ENCODE peak calls at places on chromosomes 1 and 21, in four cellular contexts. One of them, this sample, is unnamed.

GRCh38 chr1:154971341-154971998 is 923 bp upstream of the SHC1 start:
- DNase-seq in HCT116: no peak
- DNase-seq in K562: no peak
- DNase-seq in H1: no peak
- DNase-seq in this sample: no peak

GRCh38 chr1:91699339-91699970 is 186.5 kb downstream of the TGFBR3 start:
- DNase-seq in HCT116: no peak
- DNase-seq in K562: no peak
- DNase-seq in H1: no peak
- DNase-seq in this sample: no peak

GRCh38 chr21:36909423-36909822 is 57.0 kb downstream of the HLCS start:
- DNase-seq in HCT116: no peak
- DNase-seq in K562: no peak
- DNase-seq in H1: no peak
- DNase-seq in this sample: no peak

GRCh38 chr21:39136711-39137110 is 46.5 kb downstream of the PSMG1 start:
- DNase-seq in HCT116: no peak
- DNase-seq in K562: no peak
- DNase-seq in H1: no peak
- DNase-seq in this sample: no peak

GRCh38 chr1:50369830-50370229 is 53.4 kb downstream of the DMRTA2 start:
- DNase-seq in HCT116: no peak
- DNase-seq in K562: no peak
- DNase-seq in H1: no peak
- DNase-seq in this sample: no peak

GRCh38 chr21:45057886-45058285 is 16.5 kb upstream of the ADARB1 start:
- DNase-seq in HCT116: no peak
- DNase-seq in K562: no peak
- DNase-seq in H1: no peak
- DNase-seq in this sample: no peak

GRCh38 chr1:153260980-153261792 is 1.7 kb downstream of the LORICRIN start:
- DNase-seq in HCT116: no peak
- DNase-seq in K562: peak; percentile 13
- DNase-seq in H1: peak; percentile 74
- DNase-seq in this sample: no peak

GRCh38 chr1:19798486-19799232 is 1.1 kb downstream of the TMCO4 start:
- DNase-seq in HCT116: no peak
- DNase-seq in K562: no peak
- DNase-seq in H1: no peak
- DNase-seq in this sample: no peak

GRCh38 chr1:33255347-33256311 is 663 bp upstream of the ZNF362 start:
- DNase-seq in HCT116: peak; percentile 83
- DNase-seq in K562: no peak
- DNase-seq in H1: peak; percentile 82
- DNase-seq in this sample: peak; percentile 23

GRCh38 chr1:218259800-218260199 is 25.3 kb upstream of the RRP15 start:
- DNase-seq in HCT116: peak; percentile 7
- DNase-seq in K562: peak; percentile 33
- DNase-seq in H1: no peak
- DNase-seq in this sample: no peak
- TF ChIP-seq MAX in HCT116: no peak
- TF ChIP-seq MAX in K562: no peak
- TF ChIP-seq MAX in H1: no peak
- TF ChIP-seq MAX in this sample: no peak

GRCh38 chr1:29125237-29125641 is 1.5 kb upstream of the TMEM200B start:
- DNase-seq in HCT116: no peak
- DNase-seq in K562: no peak
- DNase-seq in H1: no peak
- DNase-seq in this sample: no peak
- TF ChIP-seq EGR1 in HCT116: no peak
- TF ChIP-seq EGR1 in K562: no peak
- TF ChIP-seq EGR1 in H1: no peak
- TF ChIP-seq EGR1 in this sample: no peak

GRCh38 chr1:46424730-46425129 is 30.6 kb downstream of the FAAH start:
- DNase-seq in HCT116: no peak
- DNase-seq in K562: no peak
- DNase-seq in H1: no peak
- DNase-seq in this sample: no peak

GRCh38 chr1:46420533-46420915 is 26.4 kb downstream of the FAAH start:
- DNase-seq in HCT116: no peak
- DNase-seq in K562: peak; percentile 58
- DNase-seq in H1: no peak
- DNase-seq in this sample: no peak

GRCh38 chr1:46423574-46424240 is 29.6 kb downstream of the FAAH start:
- DNase-seq in HCT116: no peak
- DNase-seq in K562: no peak
- DNase-seq in H1: no peak
- DNase-seq in this sample: no peak

GRCh38 chr1:46421739-46422138 is 27.6 kb downstream of the FAAH start:
- DNase-seq in HCT116: no peak
- DNase-seq in K562: no peak
- DNase-seq in H1: no peak
- DNase-seq in this sample: no peak

DNA sequence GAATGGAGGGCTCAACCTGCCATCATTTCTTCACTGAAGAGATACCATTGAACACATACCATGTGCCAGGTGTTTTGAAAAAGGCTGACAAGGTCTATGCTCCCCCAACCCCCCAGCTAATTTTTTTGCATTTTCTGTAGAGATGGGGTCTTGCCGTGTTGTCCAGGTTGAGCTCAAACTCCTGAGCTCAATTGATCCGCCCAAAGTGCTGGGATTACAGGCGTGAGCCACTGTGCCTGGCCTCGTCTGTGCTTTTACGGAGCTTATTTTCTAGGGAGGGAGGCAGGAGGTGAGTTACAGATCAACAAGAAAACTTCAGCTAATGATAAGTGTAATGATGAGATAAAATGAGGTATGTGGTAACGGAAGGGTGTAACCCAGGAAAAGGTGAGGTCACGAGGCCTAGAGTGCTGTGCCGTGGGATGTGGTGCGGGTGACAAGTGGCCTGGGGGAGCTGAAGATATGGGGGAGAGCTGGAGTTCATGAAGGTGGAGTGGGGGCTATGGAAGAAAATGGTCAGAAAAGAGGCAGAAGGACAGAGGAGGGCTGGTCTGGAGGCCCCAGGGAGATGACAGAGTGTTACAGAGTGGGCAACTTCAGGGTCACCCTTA is 28.2 kb downstream of the FAAH start:
- DNase-seq in HCT116: no peak
- DNase-seq in K562: no peak
- DNase-seq in H1: no peak
- DNase-seq in this sample: no peak
- TF ChIP-seq JUND in HCT116: no peak
- TF ChIP-seq JUND in K562: no peak
- TF ChIP-seq JUND in H1: no peak
- TF ChIP-seq JUND in this sample: no peak

GRCh38 chr1:236657398-236657797 is 28.9 kb upstream of the ACTN2 start:
- DNase-seq in HCT116: no peak
- DNase-seq in K562: no peak
- DNase-seq in H1: no peak
- DNase-seq in this sample: no peak

GRCh38 chr1:236654511-236654910 is 31.8 kb upstream of the ACTN2 start:
- DNase-seq in HCT116: no peak
- DNase-seq in K562: no peak
- DNase-seq in H1: no peak
- DNase-seq in this sample: no peak

GRCh38 chr1:236654957-236655356 is 31.3 kb upstream of the ACTN2 start:
- DNase-seq in HCT116: no peak
- DNase-seq in K562: no peak
- DNase-seq in H1: no peak
- DNase-seq in this sample: no peak

GRCh38 chr1:236663934-236664333 is 22.4 kb upstream of the ACTN2 start:
- DNase-seq in HCT116: no peak
- DNase-seq in K562: no peak
- DNase-seq in H1: no peak
- DNase-seq in this sample: no peak

DNA sequence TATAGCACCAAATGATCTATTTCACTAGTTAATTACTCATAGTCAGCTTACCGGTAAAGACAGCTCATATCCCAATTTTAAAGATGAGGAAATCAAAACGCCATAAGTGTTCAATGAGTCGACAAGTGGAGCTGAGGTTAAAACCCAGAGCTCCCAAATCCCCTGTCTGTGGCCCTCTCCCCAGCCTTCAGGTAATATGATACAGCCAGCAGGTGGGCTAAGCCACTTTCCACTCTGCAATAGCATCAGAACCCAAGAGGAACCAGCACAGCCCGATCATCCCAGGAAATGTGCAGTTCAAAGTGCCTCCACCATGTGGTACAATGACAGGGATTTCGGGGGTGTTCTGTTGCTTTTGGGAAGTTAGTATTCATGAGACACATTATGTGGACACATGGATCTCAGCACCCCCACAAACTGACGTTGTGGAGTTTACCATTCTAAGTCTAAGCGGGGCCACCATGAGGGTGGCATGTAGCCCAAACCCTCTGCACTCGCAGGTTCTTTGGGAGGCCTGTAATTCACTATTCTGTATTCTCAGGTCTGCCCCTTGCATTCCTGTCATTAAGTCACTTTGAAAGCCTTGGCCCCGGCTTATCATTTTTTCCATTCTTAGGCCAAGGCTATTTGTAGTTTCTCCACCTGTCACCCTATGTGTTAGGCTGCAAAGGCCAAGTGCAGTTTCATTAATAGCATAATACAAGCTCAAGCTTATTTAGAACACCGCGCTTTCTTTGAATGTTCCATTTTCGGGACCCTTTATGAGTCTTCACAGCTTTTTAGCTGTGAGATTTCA is 26.3 kb upstream of the ACTN2 start:
- DNase-seq in HCT116: no peak
- DNase-seq in K562: no peak
- DNase-seq in H1: no peak
- DNase-seq in this sample: no peak
- TF ChIP-seq MAX in HCT116: no peak
- TF ChIP-seq MAX in K562: no peak
- TF ChIP-seq MAX in H1: no peak
- TF ChIP-seq MAX in this sample: no peak

GRCh38 chr21:31354604-31355443 is 10.8 kb upstream of the TIAM1 start:
- DNase-seq in HCT116: peak; percentile 98
- DNase-seq in K562: no peak
- DNase-seq in H1: no peak
- DNase-seq in this sample: peak; percentile 51
- TF ChIP-seq EGR1 in HCT116: no peak
- TF ChIP-seq EGR1 in K562: no peak
- TF ChIP-seq EGR1 in H1: no peak
- TF ChIP-seq EGR1 in this sample: no peak

GRCh38 chr1:236754525-236755210 is 40.4 kb upstream of the MTR start:
- DNase-seq in HCT116: no peak
- DNase-seq in K562: no peak
- DNase-seq in H1: no peak
- DNase-seq in this sample: no peak

GRCh38 chr1:236753964-236754363 is 41.1 kb upstream of the MTR start:
- DNase-seq in HCT116: no peak
- DNase-seq in K562: peak; percentile 25
- DNase-seq in H1: no peak
- DNase-seq in this sample: no peak

GRCh38 chr1:236751935-236752334 is 43.2 kb upstream of the MTR start:
- DNase-seq in HCT116: no peak
- DNase-seq in K562: no peak
- DNase-seq in H1: no peak
- DNase-seq in this sample: no peak

GRCh38 chr1:236751385-236751784 is 43.7 kb upstream of the MTR start:
- DNase-seq in HCT116: no peak
- DNase-seq in K562: no peak
- DNase-seq in H1: no peak
- DNase-seq in this sample: no peak

GRCh38 chr1:236753554-236753953 is 41.5 kb upstream of the MTR start:
- DNase-seq in HCT116: peak; percentile 56
- DNase-seq in K562: peak; percentile 33
- DNase-seq in H1: no peak
- DNase-seq in this sample: no peak
- TF ChIP-seq JUND in HCT116: no peak
- TF ChIP-seq JUND in K562: no peak
- TF ChIP-seq JUND in H1: no peak
- TF ChIP-seq JUND in this sample: no peak

GRCh38 chr21:21436012-21436545 is 437.9 kb downstream of the NCAM2 start:
- DNase-seq in HCT116: no peak
- DNase-seq in K562: no peak
- DNase-seq in H1: no peak
- DNase-seq in this sample: no peak
- TF ChIP-seq MAX in HCT116: no peak
- TF ChIP-seq MAX in K562: no peak
- TF ChIP-seq MAX in H1: no peak
- TF ChIP-seq MAX in this sample: no peak